ENCODE peak calls at places on chromosomes 3 and 15, in eight cellular contexts. H is stomach, N is K562, T is HepG2, O is sigmoid colon, Z is GM23338, G is breast epithelium, Y is Panc1. P is an unnamed sample. For H3K4me1, the result is how much of the 10 kb centered on the place peaks cover.

GRCh38 chr3:43958005-43958770 is 267.4 kb downstream of the ABHD5 start:
- DNase-seq in H (no peak), N (no peak), T (no peak), O (no peak), Z (no peak), G (no peak), Y (no peak), P (no peak)

GRCh38 chr15:58307313-58307961 is 124.4 kb upstream of the LIPC start:
- DNase-seq in H (no peak), N (no peak), T (no peak), O (no peak), Z (no peak), G (no peak), Y (no peak), P (no peak)

GRCh38 chr3:4174760-4175159 is 128.4 kb upstream of the SETMAR start:
- DNase-seq in H (no peak), N (no peak), T (no peak), O (no peak), Z (no peak), G (peak), Y (no peak), P (no peak)

GRCh38 chr3:115275897-115276296 is 128.8 kb upstream of the ZBTB20 start:
- DNase-seq in H (no peak), N (no peak), T (no peak), O (no peak), Z (no peak), G (no peak), Y (no peak), P (no peak)

GRCh38 chr15:77034620-77035467 is 36.1 kb downstream of the TSPAN3 start:
- DNase-seq in H (peak), N (peak), T (no peak), O (peak), Z (peak), G (peak), Y (no peak), P (peak)

GRCh38 chr15:47384316-47384715 is 333.0 kb upstream of the SEMA6D start:
- DNase-seq in H (no peak), N (no peak), T (no peak), O (no peak), Z (peak), G (no peak), Y (no peak), P (no peak)

GRCh38 chr3:58679974-58680656 is 13.5 kb upstream of the FAM3D start:
- DNase-seq in H (no peak), N (no peak), T (no peak), O (no peak), Z (no peak), G (no peak), Y (no peak), P (no peak)

GRCh38 chr15:53445531-53445930 is 313.9 kb downstream of the WDR72 start:
- DNase-seq in H (no peak), N (no peak), T (no peak), O (no peak), Z (no peak), G (no peak), Y (no peak), P (no peak)

GRCh38 chr3:177438596-177439220 is 241.4 kb upstream of the TBL1XR1 start:
- DNase-seq in H (no peak), N (no peak), T (no peak), O (no peak), Z (no peak), G (no peak), Y (no peak), P (no peak)

GRCh38 chr15:56168394-56168793 is 75.3 kb downstream of the RFX7 start:
- DNase-seq in H (no peak), N (no peak), T (no peak), O (no peak), Z (no peak), G (no peak), Y (no peak), P (no peak)

GRCh38 chr15:98401029-98401428 is 247.3 kb upstream of the IGF1R start:
- DNase-seq in H (no peak), N (no peak), T (no peak), O (peak), Z (no peak), G (no peak), Y (no peak), P (no peak)

GRCh38 chr3:191234216-191234615 is 35.2 kb downstream of the OSTN start:
- DNase-seq in H (no peak), N (no peak), T (no peak), O (no peak), Z (no peak), G (no peak), Y (no peak), P (no peak)

GRCh38 chr15:72203507-72203837 is 5.9 kb upstream of the GRAMD2A start:
- DNase-seq in H (peak), N (no peak), T (no peak), O (peak), Z (no peak), G (peak), Y (no peak), P (no peak)

GRCh38 chr15:88255496-88256171 is 905 bp downstream of the NTRK3 start:
- DNase-seq in H (no peak), N (no peak), T (no peak), O (no peak), Z (peak), G (no peak), Y (no peak), P (no peak)

GRCh38 chr3:113002676-113003075 is 11.9 kb downstream of the GTPBP8 start:
- DNase-seq in H (no peak), N (no peak), T (no peak), O (no peak), Z (no peak), G (no peak), Y (no peak), P (no peak)

GRCh38 chr15:89785064-89785770 is 9.1 kb downstream of the MESP2 start:
- DNase-seq in H (peak), N (no peak), T (peak), O (no peak), Z (no peak), G (no peak), Y (no peak), P (peak)

GRCh38 chr3:33355611-33356010 is 78.4 kb downstream of the FBXL2 start:
- DNase-seq in H (no peak), N (peak), T (no peak), O (no peak), Z (no peak), G (no peak), Y (no peak), P (no peak)

GRCh38 chr3:117722856-117723255 is 1013.3 kb downstream of the TUSC7 start:
- DNase-seq in H (no peak), N (no peak), T (no peak), O (no peak), Z (no peak), G (no peak), Y (no peak), P (no peak)

GRCh38 chr3:76038949-76039348 is 253.6 kb upstream of the ZNF717 start:
- DNase-seq in H (no peak), N (no peak), T (no peak), O (no peak), Z (peak), G (no peak), Y (no peak), P (no peak)

GRCh38 chr3:19348929-19349564 is 200.7 kb downstream of the KCNH8 start:
- DNase-seq in H (no peak), N (peak), T (peak), O (no peak), Z (peak), G (no peak), Y (peak), P (no peak)

GRCh38 chr3:188631291-188632010 is 477.5 kb downstream of the LPP start:
- DNase-seq in H (no peak), N (no peak), T (peak), O (no peak), Z (no peak), G (no peak), Y (peak), P (no peak)

GRCh38 chr15:90221251-90221900 is 12.4 kb downstream of the CIB1 start:
- DNase-seq in H (peak), N (peak), T (peak), O (peak), Z (peak), G (no peak), Y (no peak), P (no peak)

GRCh38 chr15:69760263-69760855 is 307.7 kb downstream of the RPLP1 start:
- DNase-seq in H (no peak), N (no peak), T (no peak), O (no peak), Z (no peak), G (no peak), Y (no peak), P (no peak)

GRCh38 chr15:69756440-69756839 is 303.8 kb downstream of the RPLP1 start:
- DNase-seq in H (no peak), N (no peak), T (no peak), O (no peak), Z (no peak), G (no peak), Y (no peak), P (no peak)

GRCh38 chr15:69758810-69759410 is 306.3 kb downstream of the RPLP1 start:
- DNase-seq in H (peak), N (peak), T (no peak), O (no peak), Z (no peak), G (no peak), Y (no peak), P (peak)

GRCh38 chr15:69757186-69757585 is 304.6 kb downstream of the RPLP1 start:
- DNase-seq in H (no peak), N (no peak), T (no peak), O (no peak), Z (no peak), G (no peak), Y (no peak), P (no peak)

DNA sequence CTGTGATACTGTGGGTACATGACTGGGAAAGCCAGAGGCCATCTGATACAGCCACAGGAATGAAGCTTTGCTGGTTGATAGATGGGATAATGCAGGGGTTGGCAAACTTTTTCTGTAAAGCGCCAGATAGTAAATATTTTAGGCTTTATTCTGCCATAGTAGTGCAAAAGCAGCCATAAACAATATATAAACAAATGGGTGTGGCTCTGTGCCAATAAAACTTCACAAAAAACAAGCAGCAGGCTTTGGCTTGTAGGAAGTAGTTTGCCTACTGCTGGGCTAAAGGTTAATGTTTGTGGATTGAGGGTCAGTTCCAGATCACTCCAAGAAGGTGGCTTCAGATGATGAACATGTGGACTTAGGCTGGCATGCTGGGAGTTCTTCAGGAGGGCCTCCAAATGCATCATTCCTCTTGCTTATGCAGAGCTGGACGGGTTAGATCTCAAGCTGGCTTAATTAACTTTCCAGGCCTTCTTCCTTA is 305.7 kb downstream of the RPLP1 start:
- DNase-seq in H (no peak), N (no peak), T (no peak), O (no peak), Z (no peak), G (no peak), Y (no peak), P (no peak)
- TF ChIP-seq POLR2AphosphoS5 in H (no peak), N (no peak), T (no peak), O (no peak), Z (no peak), G (no peak), Y (no peak), P (no peak)

GRCh38 chr3:136173939-136174338 is 22.2 kb downstream of the MSL2 start:
- DNase-seq in H (no peak), N (no peak), T (no peak), O (no peak), Z (no peak), G (no peak), Y (no peak), P (no peak)
- H3K4me1 ChIP-seq in H (half or more), N (under half), T (under half), O (half or more), Z (under half), G (under half), Y (under half), P (half or more)

DNA sequence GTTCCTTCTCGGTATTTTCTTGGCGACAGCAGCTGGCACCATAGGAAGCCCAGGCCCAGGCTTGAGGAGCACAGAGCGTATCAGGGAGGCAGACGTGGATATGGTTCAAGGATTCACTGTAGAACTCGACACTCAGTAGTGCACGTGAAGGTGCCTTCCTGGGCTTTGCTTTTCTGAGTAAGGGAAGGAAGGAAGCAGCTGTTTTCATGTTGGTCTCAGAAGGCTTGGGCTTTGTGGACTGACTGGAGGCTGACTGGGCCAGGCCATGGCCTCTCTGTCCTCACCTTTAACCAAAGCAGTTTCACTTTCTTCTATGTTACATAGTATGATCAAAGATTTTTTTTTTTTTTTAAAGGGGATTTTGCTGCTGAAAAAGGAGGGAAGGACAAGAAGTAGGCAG is 6.9 kb upstream of the GHRL start:
- DNase-seq in H (no peak), N (no peak), T (no peak), O (no peak), Z (no peak), G (no peak), Y (no peak), P (no peak)
- TF ChIP-seq POLR2AphosphoS5 in H (no peak), N (no peak), T (peak), O (no peak), Z (no peak), G (no peak), Y (no peak), P (no peak)

DNA sequence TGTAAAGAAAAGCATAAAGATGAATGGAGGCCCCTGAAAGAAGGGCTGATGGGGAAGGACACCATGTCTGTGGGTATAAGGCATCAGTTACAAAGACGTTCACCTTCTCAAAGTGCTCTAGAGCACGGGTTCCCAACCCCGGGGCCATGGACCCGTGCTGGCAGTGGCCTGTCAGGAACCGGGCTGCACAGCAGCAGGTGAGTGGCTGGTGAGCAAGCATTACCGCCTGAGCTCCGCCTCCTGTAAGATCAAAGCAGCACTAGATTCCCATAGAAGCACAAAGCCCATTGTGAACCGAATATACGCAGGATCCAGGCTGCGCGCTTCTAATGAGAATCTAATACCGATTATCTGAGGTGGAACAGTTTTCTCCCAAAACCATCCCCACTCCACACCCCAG is 25.7 kb downstream of the MYO1E start:
- DNase-seq in H (no peak), N (no peak), T (no peak), O (no peak), Z (peak), G (no peak), Y (no peak), P (no peak)
- H3K4me1 ChIP-seq in H (under half), N (under half), T (under half), O (under half), Z (under half), G (under half), Y (under half), P (under half)

DNA sequence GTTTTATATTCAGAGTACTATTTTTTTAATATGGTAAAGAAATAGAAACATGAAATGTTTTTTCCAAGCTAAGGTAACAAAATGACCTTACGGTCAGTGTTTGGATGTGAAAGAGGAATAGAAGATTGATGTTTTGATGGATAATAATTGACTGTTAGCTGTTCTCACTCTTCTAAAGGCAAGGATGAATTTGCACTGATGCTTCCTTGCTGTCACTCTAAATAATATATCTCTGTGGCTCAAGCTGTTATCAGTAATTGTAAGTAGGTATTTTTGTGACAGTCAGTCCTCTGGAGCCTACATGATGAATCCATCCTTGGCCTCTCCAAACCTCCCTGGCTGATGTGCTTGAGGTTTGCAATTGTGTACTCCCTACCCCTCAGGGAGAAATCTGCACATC is 283.6 kb downstream of the NLGN1 start:
- DNase-seq in H (no peak), N (no peak), T (no peak), O (no peak), Z (no peak), G (no peak), Y (no peak), P (no peak)
- TF ChIP-seq POLR2AphosphoS5 in H (no peak), N (no peak), T (no peak), O (no peak), Z (no peak), G (no peak), Y (no peak), P (no peak)

GRCh38 chr3:169541528-169541927 is 122.0 kb downstream of the MECOM start:
- DNase-seq in H (no peak), N (no peak), T (no peak), O (no peak), Z (no peak), G (no peak), Y (no peak), P (peak)
- H3K4me1 ChIP-seq in H (under half), N (under half), T (under half), O (under half), Z (under half), G (under half), Y (under half), P (under half)

DNA sequence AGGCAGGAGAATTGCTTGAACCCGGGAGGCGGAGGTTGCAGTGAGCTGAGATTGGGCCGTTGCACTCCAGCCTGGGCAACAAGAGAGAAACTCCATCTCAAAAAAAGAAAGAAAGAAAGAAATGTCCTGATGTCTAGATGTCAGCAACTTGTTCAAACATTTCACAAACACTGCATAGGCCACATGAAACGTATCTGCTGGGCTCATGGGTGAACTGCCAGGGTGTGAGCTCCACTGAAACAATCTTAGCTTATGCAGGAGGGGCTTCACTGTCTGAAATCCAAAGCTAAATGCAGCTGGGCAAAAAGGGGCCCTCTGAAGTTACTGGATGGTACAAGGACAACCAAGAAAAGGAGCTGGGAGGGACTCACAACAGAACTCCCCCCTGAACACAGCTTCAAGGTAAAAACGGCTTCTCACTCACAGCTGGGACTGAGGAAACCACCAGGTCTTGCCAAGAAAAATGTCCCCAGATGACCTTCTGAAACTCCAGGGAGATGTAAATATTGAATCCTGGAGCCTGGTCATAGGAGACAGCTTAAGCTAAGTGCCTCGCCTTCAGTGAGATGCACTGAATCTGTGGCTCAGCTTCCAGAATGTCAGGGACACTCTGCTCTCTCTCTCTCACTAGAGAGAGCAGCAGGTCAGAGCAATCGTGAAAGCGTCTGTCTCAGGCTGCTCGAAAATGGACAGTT is 31.9 kb downstream of the SEC61A1 start:
- DNase-seq in H (no peak), N (no peak), T (no peak), O (no peak), Z (no peak), G (no peak), Y (no peak), P (no peak)
- TF ChIP-seq POLR2AphosphoS5 in H (peak), N (no peak), T (no peak), O (peak), Z (no peak), G (no peak), Y (no peak), P (no peak)

DNA sequence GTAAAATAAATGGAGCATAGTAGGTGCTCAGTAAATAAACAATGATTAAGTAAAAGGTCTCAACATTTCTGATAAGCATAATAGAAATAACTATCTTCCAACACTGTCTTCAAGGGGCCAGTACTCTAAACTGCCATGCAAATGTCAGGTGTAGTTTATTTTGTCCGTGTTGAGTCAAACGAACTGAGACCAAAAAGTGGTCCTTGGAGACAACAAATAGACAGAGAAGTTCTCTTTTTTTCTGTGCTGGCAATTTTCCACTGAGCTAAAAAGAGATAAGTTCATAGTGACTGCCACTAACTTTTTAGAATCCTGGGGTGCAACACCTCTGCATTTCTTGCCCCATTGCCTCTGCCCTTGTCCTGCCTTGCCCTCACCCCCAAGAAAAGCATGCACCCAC is 14.7 kb upstream of the MBNL1 start:
- DNase-seq in H (no peak), N (no peak), T (no peak), O (no peak), Z (no peak), G (no peak), Y (no peak), P (no peak)
- H3K4me1 ChIP-seq in H (under half), N (under half), T (under half), O (under half), Z (under half), G (under half), Y (under half), P (half or more)

P was measured in spleen.